ENCODE peak calls at places on chromosomes 4 and X, in four cellular contexts. M is mammary epithelial cell, B is NCI-H1092, C is HFF-Myc. U is an unnamed sample.

GRCh38 chr4:168265327-168265726 is 53.2 kb downstream of the DDX60 start:
- DNase-seq in C (no peak), M (no peak), B (no peak), U (no peak)

GRCh38 chr4:108450236-108450898 is 170.0 kb upstream of the RPL34 start:
- DNase-seq in C (no peak), M (no peak), B (no peak), U (no peak)

GRCh38 chrX:72477787-72478186 is 94.9 kb downstream of the HDAC8 start:
- DNase-seq in B (no peak), C (peak; percentile 32), M (no peak), U (no peak)

GRCh38 chr4:40479378-40479777 is 144.2 kb downstream of the CHRNA9 start:
- DNase-seq in C (no peak), B (no peak), M (no peak), U (no peak)

GRCh38 chr4:186146443-186146842 is 41.9 kb downstream of the FAM149A start:
- DNase-seq in B (no peak), M (no peak), C (no peak), U (no peak)

GRCh38 chr4:3346146-3346545 is 53.3 kb downstream of the RGS12 start:
- DNase-seq in M (peak; percentile 66), C (peak; percentile 60), B (peak; percentile 43), U (peak; percentile 69)

GRCh38 chr4:183097251-183098079 is 1.6 kb upstream of the WWC2 start:
- DNase-seq in C (no peak), M (no peak), B (no peak), U (no peak)

GRCh38 chr4:86508436-86508835 is 85.7 kb upstream of the PTPN13 start:
- DNase-seq in B (no peak), C (peak; percentile 79), M (no peak), U (no peak)

GRCh38 chrX:47644557-47645091 is 5.7 kb downstream of the ELK1 start:
- DNase-seq in M (peak; percentile 16), B (no peak), C (no peak), U (peak; percentile 8)

GRCh38 chrX:150680974-150681373 is 12.2 kb upstream of the MTMR1 start:
- DNase-seq in B (peak; percentile 22), C (no peak), M (peak; percentile 37), U (peak; percentile 15)

GRCh38 chr4:128455076-128455345 is 167.4 kb upstream of the PGRMC2 start:
- DNase-seq in B (no peak), C (no peak), M (no peak), U (no peak)

GRCh38 chrX:40105791-40106676 is 8.3 kb upstream of the BCOR start:
- DNase-seq in M (peak; percentile 33), B (peak; percentile 82), C (no peak), U (peak; percentile 88)

GRCh38 chrX:101450951-101451350 is 34.3 kb upstream of the ARMCX4 start:
- DNase-seq in B (no peak), C (no peak), M (no peak), U (no peak)

GRCh38 chrX:6024204-6024603 is 204.5 kb downstream of the NLGN4X start:
- DNase-seq in C (no peak), M (peak; percentile 79), B (no peak), U (no peak)

GRCh38 chrX:37487271-37487670 is 84.2 kb upstream of the LANCL3 start:
- DNase-seq in B (no peak), C (no peak), M (no peak), U (no peak)

GRCh38 chr4:53592686-53593641 is 1.7 kb upstream of the LNX1 start:
- DNase-seq in C (no peak), B (no peak), M (peak; percentile 73), U (peak; percentile 95)

GRCh38 chrX:25156323-25156722 is 140.6 kb upstream of the ARX start:
- DNase-seq in B (no peak), C (no peak), M (no peak), U (peak; percentile 45)

GRCh38 chrX:77119706-77120105 is 327.5 kb upstream of the FGF16 start:
- DNase-seq in M (no peak), C (no peak), B (no peak), U (no peak)

GRCh38 chr4:125323547-125324100 is 8.9 kb downstream of the FAT4 start:
- DNase-seq in B (no peak), M (peak; percentile 27), C (no peak), U (no peak)

GRCh38 chr4:2248821-2249261 is 6.9 kb upstream of the HAUS3 start:
- DNase-seq in M (no peak), C (no peak), B (no peak), U (no peak)

GRCh38 chr4:74632634-74633033 is 161.7 kb downstream of the BTC start:
- DNase-seq in C (peak; percentile 86), M (peak; percentile 99), B (no peak), U (no peak)

GRCh38 chrX:109992203-109992602 is 10.7 kb upstream of the TMEM164 start:
- DNase-seq in C (no peak), M (no peak), B (no peak), U (no peak)